ENCODE peak calls at places on chromosomes 16 and 17, in six cellular contexts. C is tibial artery; K is stimulated activated CD4-positive, alpha-beta T cell treated with anti-CD3 and anti-CD28 coated beads, Interleukin-15, amount 100 ng/mL, for 24 hours; R is NCI-H345; H is T-cell; I is hippocampal formation. N is an unnamed sample.
A peak's percentile ranks its signal among the peaks of the same experiment; 100 is the strongest.

GRCh38 chr16:10964039-10964890 is 19.9 kb downstream of the CLEC16A start:
- DNase-seq in C (peak; percentile 89), K (peak; percentile 91), R (peak; percentile 57), H (peak; percentile 62), I (peak; percentile 75), N (peak; percentile 72)

GRCh38 chr17:28330671-28331070 is 4.6 kb downstream of the IFT20 start:
- DNase-seq in C (no peak), K (no peak), R (no peak), H (no peak), I (no peak), N (no peak)

GRCh38 chr17:27888945-27889344 is 4.2 kb downstream of the LYRM9 start:
- DNase-seq in C (no peak), K (no peak), R (no peak), H (no peak), I (no peak), N (no peak)

GRCh38 chr17:33732116-33732515 is 439.0 kb upstream of the ASIC2 start:
- DNase-seq in C (no peak), K (no peak), R (no peak), H (no peak), I (no peak), N (no peak)

GRCh38 chr16:2971134-2971984 is 2.2 kb downstream of the PAQR4 start:
- DNase-seq in C (no peak), K (peak; percentile 27), R (no peak), H (no peak), I (no peak), N (no peak)

GRCh38 chr16:85655216-85656129 is 33.3 kb downstream of the GINS2 start:
- DNase-seq in C (no peak), K (no peak), R (no peak), H (no peak), I (no peak), N (no peak)

GRCh38 chr17:16425202-16425601 is 9.8 kb downstream of the TRPV2 start:
- DNase-seq in C (no peak), K (no peak), R (no peak), H (no peak), I (no peak), N (no peak)

GRCh38 chr17:42913981-42914617 is 13.5 kb downstream of the G6PC1 start:
- DNase-seq in C (peak; percentile 13), K (no peak), R (no peak), H (no peak), I (no peak), N (no peak)

GRCh38 chr17:71760062-71760720 is 360.6 kb upstream of the SOX9 start:
- DNase-seq in C (no peak), K (no peak), R (no peak), H (no peak), I (no peak), N (no peak)

GRCh38 chr16:81707411-81708321 is 71.4 kb upstream of the PLCG2 start:
- DNase-seq in C (no peak), K (no peak), R (peak; percentile 18), H (no peak), I (no peak), N (no peak)

GRCh38 chr16:19354371-19354770 is 63.3 kb upstream of the TMC5 start:
- DNase-seq in C (no peak), K (no peak), R (no peak), H (no peak), I (no peak), N (no peak)

GRCh38 chr16:13307255-13307654 is 405.9 kb downstream of the SHISA9 start:
- DNase-seq in C (no peak), K (no peak), R (no peak), H (no peak), I (no peak), N (no peak)

GRCh38 chr17:28252436-28252835 is 66.6 kb upstream of the TMEM97 start:
- DNase-seq in C (no peak), K (no peak), R (no peak), H (no peak), I (no peak), N (no peak)

GRCh38 chr17:78716814-78717393 is 65.2 kb downstream of the CYTH1 start:
- DNase-seq in C (peak; percentile 78), K (peak; percentile 57), R (peak; percentile 80), H (peak; percentile 40), I (peak; percentile 93), N (no peak)

GRCh38 chr17:75130632-75131277 is 787 bp downstream of the NT5C start:
- DNase-seq in C (no peak), K (peak; percentile 71), R (peak; percentile 77), H (peak; percentile 27), I (no peak), N (peak; percentile 56)

GRCh38 chr17:32486701-32487459 is at the start of gene CDK5R1:
- DNase-seq in C (no peak), K (peak; percentile 80), R (peak; percentile 85), H (peak; percentile 80), I (peak; percentile 72), N (peak; percentile 53)

GRCh38 chr17:83054518-83055125 is 24.8 kb upstream of the METRNL start:
- DNase-seq in C (peak; percentile 52), K (no peak), R (no peak), H (peak; percentile 13), I (no peak), N (no peak)

GRCh38 chr17:6366144-6366755 is 68.7 kb downstream of the AIPL1 start:
- DNase-seq in C (no peak), K (no peak), R (no peak), H (no peak), I (no peak), N (no peak)

GRCh38 chr17:6753006-6753445 is 2.8 kb upstream of the XAF1 start:
- DNase-seq in C (peak; percentile 77), K (peak; percentile 50), R (no peak), H (peak; percentile 52), I (no peak), N (peak; percentile 56)

GRCh38 chr17:22692801-22693171 is 1000.5 kb downstream of the KCNJ18 start:
- DNase-seq in C (no peak), K (no peak), R (no peak), H (no peak), I (no peak), N (no peak)

GRCh38 chr17:78409191-78409621 is 30.8 kb downstream of the PGS1 start:
- DNase-seq in C (no peak), K (no peak), R (peak; percentile 98), H (no peak), I (no peak), N (no peak)

GRCh38 chr17:4584835-4585187 is 482 bp downstream of the SMTNL2 start:
- DNase-seq in C (no peak), K (no peak), R (no peak), H (no peak), I (no peak), N (no peak)

GRCh38 chr16:78235168-78235800 is 135.8 kb downstream of the WWOX start:
- DNase-seq in C (peak; percentile 79), K (peak; percentile 75), R (peak; percentile 55), H (peak; percentile 38), I (peak; percentile 64), N (peak; percentile 49)

GRCh38 chr17:7429722-7430121 is 1.1 kb downstream of the SPEM3 start:
- DNase-seq in C (no peak), K (no peak), R (no peak), H (no peak), I (no peak), N (no peak)

GRCh38 chr17:44672479-44673093 is 16.3 kb downstream of the MEIOC start:
- DNase-seq in C (no peak), K (no peak), R (no peak), H (no peak), I (no peak), N (no peak)

GRCh38 chr16:10577305-10578202 is 2.8 kb downstream of the EMP2 start:
- DNase-seq in C (peak; percentile 77), K (no peak), R (peak; percentile 51), H (no peak), I (no peak), N (no peak)

GRCh38 chr16:73057369-73058210 is 9.7 kb upstream of the ZFHX3 start:
- DNase-seq in C (peak; percentile 67), K (no peak), R (peak; percentile 19), H (no peak), I (no peak), N (no peak)

GRCh38 chr16:10080031-10080772 is 102.0 kb downstream of the GRIN2A start:
- DNase-seq in C (peak; percentile 73), K (no peak), R (no peak), H (no peak), I (peak; percentile 60), N (no peak)